ENCODE peak calls at places on chromosomes 3 and 15, in seven cellular contexts. Z is NCI-H1436, Y is mucosa of gallbladder, U is fibroblast of mammary gland, T is NAMALWA, Q is AG08396, I is brain microvascular endothelial cell. M is an unnamed sample.

GRCh38 chr3:24242012-24242698 is 252.5 kb downstream of the THRB start:
- DNase-seq in Z (no peak), I (peak; percentile 61), U (peak; percentile 82), T (no peak), Q (peak; percentile 29), Y (peak; percentile 34), M (peak; percentile 81)

GRCh38 chr3:115100172-115100571 is 46.9 kb downstream of the ZBTB20 start:
- DNase-seq in Z (peak; percentile 71), Y (peak; percentile 43), U (peak; percentile 61), T (peak; percentile 57), Q (peak; percentile 8), I (peak; percentile 29), M (peak; percentile 62)

GRCh38 chr3:7744850-7745249 is 756.8 kb upstream of the LMCD1 start:
- DNase-seq in I (no peak), Y (no peak), T (no peak), Z (no peak), U (no peak), Q (no peak), M (no peak)

GRCh38 chr3:190855151-190855550 is 7.3 kb downstream of the GMNC start:
- DNase-seq in Y (no peak), U (no peak), Z (no peak), Q (no peak), T (no peak), I (no peak), M (no peak)

GRCh38 chr15:85168642-85169173 is 187.1 kb downstream of the PDE8A start:
- DNase-seq in Y (peak; percentile 19), U (peak; percentile 8), Z (peak; percentile 24), I (peak; percentile 21), Q (peak; percentile 18), T (peak; percentile 59), M (peak; percentile 10)

GRCh38 chr15:86629957-86630356 is 550.3 kb downstream of the AGBL1 start:
- DNase-seq in Y (no peak), U (no peak), Q (no peak), I (no peak), Z (no peak), T (no peak), M (no peak)

GRCh38 chr3:11924518-11924917 is 77.8 kb upstream of the TAMM41 start:
- DNase-seq in T (no peak), Q (no peak), Y (no peak), I (no peak), Z (no peak), U (no peak), M (no peak)

GRCh38 chr3:195033531-195034091 is 237.3 kb downstream of the XXYLT1 start:
- DNase-seq in I (no peak), T (no peak), Q (no peak), U (no peak), Z (no peak), Y (peak; percentile 73), M (no peak)

GRCh38 chr3:188052229-188052965 is 101.6 kb upstream of the LPP start:
- DNase-seq in T (no peak), U (peak; percentile 73), Q (peak; percentile 45), I (peak; percentile 39), Z (peak; percentile 30), Y (peak; percentile 84), M (no peak)

GRCh38 chr15:36901012-36901411 is 199.3 kb downstream of the MEIS2 start:
- DNase-seq in T (no peak), Y (no peak), I (no peak), Z (no peak), Q (no peak), U (no peak), M (no peak)

GRCh38 chr3:58237940-58238681 is 519 bp downstream of the ABHD6 start:
- DNase-seq in T (peak; percentile 65), U (peak; percentile 18), I (no peak), Z (no peak), Y (peak; percentile 38), Q (peak; percentile 71), M (no peak)

GRCh38 chr15:66835558-66835878 is 133.5 kb downstream of the SMAD6 start:
- DNase-seq in U (peak; percentile 69), Y (no peak), Q (peak; percentile 7), I (no peak), T (peak; percentile 14), Z (no peak), M (no peak)

GRCh38 chr3:33439421-33440327 is 531 bp downstream of the UBP1 start:
- DNase-seq in Z (no peak), U (peak; percentile 25), T (peak; percentile 62), Y (peak; percentile 32), Q (peak; percentile 79), I (peak; percentile 18), M (peak; percentile 47)

GRCh38 chr15:85178366-85178765 is 196.7 kb downstream of the PDE8A start:
- DNase-seq in I (no peak), T (no peak), Q (no peak), Z (no peak), U (no peak), Y (no peak), M (no peak)

GRCh38 chr15:73965730-73966103 is 26.4 kb downstream of the STOML1 start:
- DNase-seq in Y (no peak), U (peak; percentile 59), Z (no peak), Q (no peak), I (no peak), T (peak; percentile 85), M (peak; percentile 68)

GRCh38 chr15:83928878-83929418 is 275.0 kb downstream of the ADAMTSL3 start:
- DNase-seq in Q (no peak), I (no peak), T (no peak), Z (no peak), U (no peak), Y (no peak), M (no peak)

GRCh38 chr3:116661196-116661595 is 48.4 kb upstream of the TUSC7 start:
- DNase-seq in U (no peak), T (no peak), I (no peak), Q (no peak), Z (no peak), Y (no peak), M (no peak)

GRCh38 chr3:36796896-36797295 is 32.5 kb upstream of the DCLK3 start:
- DNase-seq in U (peak; percentile 68), Q (no peak), Y (no peak), T (no peak), I (peak; percentile 72), Z (no peak), M (peak; percentile 46)

GRCh38 chr3:49257187-49257586 is 19.8 kb downstream of the C3orf62 start:
- DNase-seq in Y (no peak), I (no peak), Q (no peak), T (no peak), Z (no peak), U (no peak), M (no peak)

GRCh38 chr3:44529927-44530326 is 25.1 kb upstream of the ZKSCAN7 start:
- DNase-seq in I (peak; percentile 24), Q (no peak), T (peak; percentile 52), Y (no peak), U (peak; percentile 25), Z (no peak), M (peak; percentile 31)

GRCh38 chr3:52245322-52246263 is at the start of gene PPM1M:
- DNase-seq in T (no peak), I (no peak), Y (no peak), U (peak; percentile 21), Z (no peak), Q (peak; percentile 88), M (peak; percentile 75)

GRCh38 chr15:71250936-71251468 is 135.7 kb downstream of the THSD4 start:
- DNase-seq in Q (no peak), I (no peak), U (no peak), T (no peak), Y (no peak), Z (no peak), M (no peak)

GRCh38 chr3:61589856-61590255 is 28.5 kb downstream of the PTPRG start:
- DNase-seq in Q (peak; percentile 43), Z (no peak), I (peak; percentile 75), U (peak; percentile 94), T (no peak), Y (no peak), M (peak; percentile 84)

GRCh38 chr3:167684389-167684993 is 30.7 kb upstream of the WDR49 start:
- DNase-seq in Y (peak; percentile 66), Z (peak; percentile 57), T (peak; percentile 87), I (peak; percentile 76), U (peak; percentile 68), Q (peak; percentile 29), M (peak; percentile 63)

GRCh38 chr3:14401692-14402303 is 608 bp upstream of the SLC6A6 start:
- DNase-seq in Q (no peak), I (no peak), Z (no peak), Y (no peak), U (no peak), T (no peak), M (no peak)

GRCh38 chr15:23648920-23649515 is 1.4 kb upstream of the MAGEL2 start:
- DNase-seq in Y (no peak), I (no peak), U (peak; percentile 4), T (peak; percentile 59), Z (peak; percentile 65), Q (no peak), M (no peak)

GRCh38 chr3:72123908-72124441 is 339.0 kb upstream of the PROK2 start:
- DNase-seq in Y (peak; percentile 86), Q (peak; percentile 18), T (no peak), I (peak; percentile 90), U (peak; percentile 100), Z (no peak), M (peak; percentile 67)